ENCODE peak calls at places on chromosome 22, in four cellular contexts. F is T-helper 17 cell; O is T-cell; A is stimulated activated CD4-positive, alpha-beta T cell treated with anti-CD3 and anti-CD28 coated beads, Interleukin-4, amount 100 ng/mL, for 4 hours. L is an unnamed sample.

GRCh38 chr22:19825016-19825339 is 29.7 kb downstream of the GNB1L start:
- DNase-seq in F (no peak), O (no peak), A (no peak), L (no peak)

GRCh38 chr22:38251355-38251720 is 21.5 kb downstream of the TMEM184B start:
- DNase-seq in F (no peak), O (no peak), A (no peak), L (no peak)

GRCh38 chr22:39318507-39319283 is 728 bp downstream of the RPL3 start:
- DNase-seq in F (no peak), O (peak), A (no peak), L (no peak)

GRCh38 chr22:46969491-46969890 is 207.0 kb downstream of the TBC1D22A start:
- DNase-seq in F (no peak), O (no peak), A (no peak), L (no peak)

GRCh38 chr22:46984751-46985506 is 222.5 kb downstream of the TBC1D22A start:
- DNase-seq in F (no peak), O (no peak), A (no peak), L (peak)

GRCh38 chr22:41052661-41053490 is 39.5 kb upstream of the EP300 start:
- DNase-seq in F (no peak), O (no peak), A (no peak), L (peak)

GRCh38 chr22:19360300-19360792 is 68.8 kb upstream of the CLTCL1 start:
- DNase-seq in F (no peak), O (no peak), A (no peak), L (no peak)

GRCh38 chr22:37267661-37268413 is 14.5 kb upstream of the CYTH4 start:
- DNase-seq in F (no peak), O (no peak), A (no peak), L (no peak)

GRCh38 chr22:47192651-47193437 is 430.4 kb downstream of the TBC1D22A start:
- DNase-seq in F (peak), O (no peak), A (no peak), L (no peak)

L was measured in bronchial epithelial cell.